ENCODE peak calls at places on chromosomes 5 and 9, in seven cellular contexts. Z is tibial nerve, D is mesenchymal stem cell, E is naive B cell, Q is IMR-90, S is HTR-8/SVneo, O is foreskin melanocyte. F is an unnamed sample.

GRCh38 chr5:121485261-121485660 is 366.4 kb upstream of the FTMT start:
- DNase-seq in S (no peak), D (no peak), E (no peak), Q (no peak), O (no peak), Z (no peak), F (no peak)

GRCh38 chr9:15221746-15222145 is 85.3 kb downstream of the TTC39B start:
- DNase-seq in Z (no peak), S (no peak), O (no peak), E (no peak), D (no peak), Q (no peak), F (no peak)

GRCh38 chr9:23322392-23322791 is 503.6 kb downstream of the ELAVL2 start:
- DNase-seq in Z (no peak), S (no peak), O (no peak), D (no peak), Q (peak; percentile 0), E (no peak), F (no peak)

GRCh38 chr5:149657324-149657723 is 72.8 kb upstream of the PPARGC1B start:
- DNase-seq in S (no peak), D (no peak), E (no peak), Z (no peak), O (no peak), Q (no peak), F (no peak)

GRCh38 chr9:112377087-112377486 is 2.8 kb upstream of the HSDL2 start:
- DNase-seq in S (no peak), Z (no peak), O (no peak), Q (no peak), E (no peak), D (no peak), F (no peak)

GRCh38 chr5:108661590-108662219 is 86.0 kb upstream of the FER start:
- DNase-seq in S (no peak), Q (peak; percentile 47), D (peak; percentile 31), O (no peak), Z (no peak), E (no peak), F (no peak)

GRCh38 chr5:24606974-24607373 is 37.8 kb downstream of the CDH10 start:
- DNase-seq in E (no peak), S (no peak), Z (no peak), O (peak; percentile 3), D (no peak), Q (no peak), F (no peak)

GRCh38 chr5:139847790-139848507 is 52.3 kb downstream of the PSD2 start:
- DNase-seq in Q (no peak), E (peak; percentile 83), D (peak; percentile 37), S (peak; percentile 65), Z (no peak), O (peak; percentile 29), F (peak; percentile 52)

GRCh38 chr9:121545875-121546423 is 46.3 kb upstream of the GGTA1 start:
- DNase-seq in S (peak; percentile 89), E (peak; percentile 61), D (peak; percentile 93), O (peak; percentile 90), Z (peak; percentile 88), Q (peak; percentile 94), F (peak; percentile 92)

GRCh38 chr5:152171888-152172287 is 233.2 kb downstream of the NMUR2 start:
- DNase-seq in E (no peak), O (no peak), S (no peak), Z (no peak), D (no peak), Q (no peak), F (no peak)

GRCh38 chr9:78307360-78307759 is 10.4 kb downstream of the PSAT1 start:
- DNase-seq in D (no peak), Q (no peak), O (no peak), S (no peak), E (no peak), Z (no peak), F (no peak)

GRCh38 chr5:125199968-125200841 is 453.8 kb upstream of the ZNF608 start:
- DNase-seq in Q (no peak), S (no peak), O (no peak), Z (no peak), E (peak; percentile 10), D (peak; percentile 54), F (no peak)

GRCh38 chr5:132294728-132295504 is 722 bp downstream of the SLC22A4 start:
- DNase-seq in Q (peak; percentile 79), S (peak; percentile 85), E (no peak), D (peak; percentile 95), Z (no peak), O (no peak), F (no peak)

GRCh38 chr5:74272019-74272775 is 368.3 kb downstream of the ENC1 start:
- DNase-seq in E (no peak), S (peak; percentile 51), O (peak; percentile 77), Z (no peak), D (no peak), Q (peak; percentile 31), F (no peak)

GRCh38 chr5:55327281-55327680 is 19.5 kb downstream of the MTREX start:
- DNase-seq in E (no peak), O (no peak), S (no peak), Q (no peak), Z (no peak), D (no peak), F (no peak)

GRCh38 chr5:150904479-150905311 is at the start of gene ZNF300:
- DNase-seq in E (peak; percentile 69), Z (peak; percentile 47), O (peak; percentile 86), D (peak; percentile 95), Q (peak; percentile 93), S (peak; percentile 62), F (peak; percentile 92)

GRCh38 chr9:83707518-83707767 is 315 bp downstream of the UBQLN1 start:
- DNase-seq in D (peak; percentile 88), Z (peak; percentile 40), O (no peak), S (peak; percentile 57), E (no peak), Q (no peak), F (peak; percentile 70)

GRCh38 chr5:43312699-43313034 is 545 bp downstream of the HMGCS1 start:
- DNase-seq in E (no peak), S (peak; percentile 33), D (no peak), Z (no peak), O (no peak), Q (no peak), F (no peak)

GRCh38 chr9:77663754-77664153 is 15.6 kb upstream of the GNA14 start:
- DNase-seq in E (no peak), Z (no peak), D (no peak), O (no peak), Q (peak; percentile 16), S (no peak), F (peak; percentile 62)

GRCh38 chr9:76654051-76654461 is 110.2 kb upstream of the PCA3 start:
- DNase-seq in S (no peak), Z (no peak), E (no peak), D (no peak), Q (no peak), O (no peak), F (no peak)

GRCh38 chr9:134732392-134733110 is 90.9 kb downstream of the COL5A1 start:
- DNase-seq in E (no peak), S (no peak), Z (peak; percentile 33), D (peak; percentile 53), Q (peak; percentile 55), O (no peak), F (no peak)

GRCh38 chr5:75048457-75048953 is 3.9 kb downstream of the GCNT4 start:
- DNase-seq in Z (no peak), D (peak; percentile 86), Q (peak; percentile 37), O (no peak), E (no peak), S (no peak), F (no peak)

GRCh38 chr9:130150779-130151381 is 21.3 kb upstream of the NCS1 start:
- DNase-seq in Q (peak; percentile 74), S (no peak), O (no peak), E (no peak), D (peak; percentile 60), Z (no peak), F (no peak)

GRCh38 chr9:132894857-132895846 is 16.5 kb downstream of the SPACA9 start:
- DNase-seq in O (no peak), Z (no peak), Q (no peak), E (no peak), S (no peak), D (no peak), F (peak; percentile 88)

GRCh38 chr5:10576121-10576789 is 12.4 kb downstream of the ANKRD33B start:
- DNase-seq in O (no peak), Z (no peak), S (no peak), D (no peak), Q (no peak), E (no peak), F (no peak)

GRCh38 chr9:130927995-130928900 is 10.8 kb downstream of the FIBCD1 start:
- DNase-seq in Q (peak; percentile 72), S (peak; percentile 78), Z (no peak), O (no peak), E (no peak), D (no peak), F (peak; percentile 38)